ENCODE peak calls at places on chromosome 15, in ten cellular contexts. K is AG10803, G is HCT116, W is bronchial epithelial cell, U is B cell, R is AG04450, D is cardiac fibroblast, T is neural progenitor cell, I is sigmoid colon, A is HFF-Myc. M is an unnamed sample.

GRCh38 chr15:57767526-57767925 is 61.0 kb downstream of the POLR2M start:
- DNase-seq in K (no peak), G (no peak), W (no peak), U (no peak), R (no peak), D (no peak), T (no peak), I (no peak), A (no peak), M (no peak)

GRCh38 chr15:75861750-75862402 is 18.6 kb downstream of the UBE2Q2 start:
- DNase-seq in K (peak; percentile 31), G (no peak), W (no peak), U (no peak), R (no peak), D (peak; percentile 34), T (no peak), I (no peak), A (no peak), M (no peak)

GRCh38 chr15:80996247-80996646 is 4.5 kb upstream of the TLNRD1 start:
- DNase-seq in K (no peak), G (no peak), W (peak; percentile 18), U (no peak), R (no peak), D (peak; percentile 47), T (peak; percentile 34), I (no peak), A (no peak), M (peak; percentile 48)

GRCh38 chr15:46682969-46683791 is 1034.1 kb upstream of the SEMA6D start:
- DNase-seq in K (no peak), G (no peak), W (no peak), U (no peak), R (no peak), D (no peak), T (no peak), I (no peak), A (no peak), M (no peak)

GRCh38 chr15:100596792-100597191 is 5.2 kb downstream of the LINS1 start:
- DNase-seq in K (no peak), G (no peak), W (peak; percentile 83), U (no peak), R (no peak), D (peak; percentile 38), T (no peak), I (no peak), A (no peak), M (peak; percentile 87)

GRCh38 chr15:68635142-68635541 is 56.3 kb downstream of the CORO2B start:
- DNase-seq in K (peak; percentile 63), G (no peak), W (no peak), U (no peak), R (no peak), D (no peak), T (no peak), I (no peak), A (no peak), M (no peak)

GRCh38 chr15:91940466-91941381 is 87.2 kb downstream of the SLCO3A1 start:
- DNase-seq in K (no peak), G (no peak), W (peak; percentile 44), U (no peak), R (no peak), D (no peak), T (no peak), I (no peak), A (no peak), M (peak; percentile 55)

GRCh38 chr15:66292261-66293084 is 895 bp upstream of the DIS3L start:
- DNase-seq in K (no peak), G (no peak), W (no peak), U (no peak), R (no peak), D (no peak), T (no peak), I (no peak), A (no peak), M (no peak)

GRCh38 chr15:62781081-62781497 is 261.5 kb upstream of the TPM1 start:
- DNase-seq in K (no peak), G (no peak), W (no peak), U (no peak), R (no peak), D (peak; percentile 9), T (peak; percentile 28), I (no peak), A (no peak), M (no peak)

GRCh38 chr15:96586901-96587300 is 256.4 kb downstream of the NR2F2 start:
- DNase-seq in K (no peak), G (no peak), W (no peak), U (no peak), R (no peak), D (no peak), T (no peak), I (no peak), A (no peak), M (no peak)

DNA sequence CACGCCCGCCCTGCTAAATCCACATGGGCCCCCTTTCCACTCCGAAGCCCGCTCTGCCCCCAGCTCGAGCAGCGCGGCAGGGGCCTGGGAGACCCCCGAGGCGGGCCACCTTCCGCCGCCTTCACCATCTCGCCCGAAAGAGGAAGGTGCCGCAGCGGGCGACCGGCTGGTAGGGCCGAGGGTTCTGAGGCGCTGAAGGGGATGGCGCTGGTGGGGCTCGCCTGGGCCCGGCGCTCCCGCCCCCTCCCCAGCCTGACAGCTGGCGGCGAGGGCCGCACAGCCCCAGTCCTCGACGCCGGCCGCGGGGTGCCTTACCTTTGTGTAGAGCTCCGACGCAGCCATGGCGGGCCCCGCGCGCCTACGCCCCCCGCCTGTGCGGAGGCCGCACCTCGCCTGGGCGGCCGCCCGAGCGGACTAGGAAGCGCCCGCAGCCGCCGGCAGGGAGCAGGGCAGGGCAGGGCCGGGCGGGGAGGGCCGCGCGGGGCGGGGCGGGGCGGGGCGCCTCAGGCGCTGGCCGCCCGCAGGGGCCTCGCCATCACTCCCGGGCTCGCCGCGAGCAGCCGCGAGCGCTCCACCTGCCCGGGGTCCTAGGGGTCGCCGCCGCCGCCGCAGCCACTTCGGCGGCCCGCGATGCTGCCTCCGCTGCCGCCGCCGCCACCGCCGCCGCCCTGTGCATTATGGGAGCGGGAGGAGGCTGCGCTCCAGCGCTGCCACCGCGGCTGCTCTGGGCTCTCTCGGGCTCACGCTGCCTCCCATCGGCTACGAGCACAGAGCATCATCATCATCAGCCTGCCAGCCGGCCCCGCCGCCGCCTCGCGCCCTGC is at the start of gene MYO5A:
- DNase-seq in K (peak; percentile 73), G (peak; percentile 22), W (peak; percentile 62), U (peak; percentile 82), R (no peak), D (peak; percentile 68), T (peak; percentile 92), I (peak; percentile 84), A (no peak), M (peak; percentile 65)
- TF ChIP-seq CTCF in K (no peak), G (no peak), W (peak; percentile 15), U (no peak), R (no peak), D (no peak), T (no peak), I (no peak), A (no peak), M (no peak)

GRCh38 chr15:34271493-34271892 is 46.7 kb downstream of the EMC4 start:
- DNase-seq in K (peak; percentile 70), G (no peak), W (peak; percentile 84), U (no peak), R (peak; percentile 41), D (peak; percentile 78), T (no peak), I (no peak), A (peak; percentile 1), M (peak; percentile 89)
- TF ChIP-seq CTCF in K (no peak), G (no peak), W (no peak), U (no peak), R (no peak), D (no peak), T (no peak), I (no peak), A (no peak), M (no peak)

DNA sequence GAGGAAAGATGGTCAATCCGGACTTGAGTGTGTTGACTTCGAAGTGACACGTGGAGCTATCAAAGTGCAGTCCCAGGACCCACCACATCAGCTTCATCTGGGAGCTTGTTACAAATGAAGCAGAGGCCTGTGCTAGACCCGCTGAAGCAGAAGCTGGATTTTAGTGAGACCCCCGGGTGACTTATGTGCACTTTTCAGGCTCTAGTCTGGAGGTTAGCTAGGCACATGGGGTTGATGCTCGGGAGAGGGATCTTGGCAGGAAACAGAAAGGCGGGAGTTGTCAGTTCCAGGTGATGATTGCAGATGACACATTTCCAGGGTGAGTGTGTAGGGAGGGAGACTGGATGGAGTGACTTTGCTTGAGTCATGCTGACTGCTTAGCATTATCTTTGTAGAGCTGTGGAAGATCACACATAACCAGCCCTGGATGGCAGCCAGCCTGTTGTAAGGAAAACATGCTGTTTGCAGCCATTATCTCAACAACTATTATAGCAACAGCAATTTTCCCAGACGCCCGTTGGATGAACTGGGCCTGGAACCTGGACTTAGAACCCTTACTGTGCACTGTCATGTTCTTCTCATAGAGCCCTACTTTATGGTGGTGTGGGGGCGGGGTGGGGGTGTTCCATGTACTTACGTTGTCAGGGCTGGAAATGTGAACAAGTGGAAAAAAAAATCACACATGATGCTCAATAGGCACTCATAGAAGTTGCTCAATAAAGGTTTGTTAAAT is 122.4 kb downstream of the THSD4 start:
- DNase-seq in K (peak; percentile 92), G (peak; percentile 69), W (peak; percentile 99), U (no peak), R (peak; percentile 51), D (peak; percentile 98), T (no peak), I (no peak), A (peak; percentile 84), M (peak; percentile 92)
- TF ChIP-seq CTCF in K (no peak), G (no peak), W (no peak), U (no peak), R (no peak), D (no peak), T (no peak), I (no peak), A (no peak), M (no peak)

DNA sequence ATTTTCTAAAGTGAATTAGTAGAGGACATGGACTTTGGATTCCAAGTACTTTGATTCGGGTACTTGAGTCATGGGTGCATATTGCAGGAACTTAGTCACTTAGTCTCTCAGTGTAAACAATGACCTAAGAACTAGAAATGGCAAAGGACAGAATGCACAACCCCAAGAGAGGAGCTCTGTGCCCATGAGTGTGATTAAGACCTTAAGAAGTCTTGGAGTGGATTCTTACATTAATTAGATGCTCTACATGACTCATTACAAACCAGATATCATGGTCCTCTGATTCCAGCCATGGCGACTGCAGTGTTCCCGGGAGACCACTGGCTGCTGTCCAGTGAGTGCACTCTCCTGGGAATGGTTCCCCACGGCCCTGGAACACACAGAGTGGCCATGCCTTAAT is 251.5 kb downstream of the GABRG3 start:
- DNase-seq in K (peak; percentile 84), G (no peak), W (peak; percentile 3), U (no peak), R (no peak), D (peak; percentile 9), T (no peak), I (no peak), A (peak; percentile 0), M (no peak)
- TF ChIP-seq CTCF in K (no peak), G (no peak), W (no peak), U (no peak), R (no peak), D (no peak), T (no peak), I (no peak), A (no peak), M (no peak)

DNA sequence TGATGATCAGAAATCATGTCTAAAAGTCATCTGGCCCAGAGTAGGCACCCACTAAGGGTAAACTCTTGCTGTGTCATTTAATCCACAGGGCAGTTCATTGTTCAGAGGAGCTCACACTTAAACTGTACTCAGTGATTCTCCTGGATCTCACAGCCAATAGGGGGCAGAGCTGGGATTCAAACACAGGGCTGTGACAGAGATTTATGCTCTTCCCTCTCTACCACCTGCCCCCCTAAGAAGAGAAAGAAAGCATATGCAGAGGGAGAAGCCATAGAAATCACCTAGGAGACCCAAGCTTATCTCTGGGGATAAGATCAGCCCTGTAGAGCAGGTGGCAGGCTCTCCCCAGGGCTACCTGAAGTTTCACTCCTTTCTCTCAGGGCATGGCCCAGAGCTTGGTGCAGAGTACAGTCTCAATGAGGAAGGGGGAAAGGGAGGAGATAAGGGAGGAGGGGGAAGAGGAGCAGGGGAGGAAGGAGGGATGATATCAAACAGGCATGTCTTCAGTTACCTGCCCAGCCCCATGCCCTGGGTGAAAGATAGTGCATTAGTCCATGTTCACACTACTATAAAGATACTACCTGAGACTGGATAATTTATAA is 51.8 kb upstream of the ADPGK start:
- DNase-seq in K (no peak), G (peak; percentile 13), W (peak; percentile 28), U (no peak), R (no peak), D (peak; percentile 16), T (peak; percentile 60), I (no peak), A (no peak), M (peak; percentile 25)
- TF ChIP-seq CTCF in K (peak; percentile 40), G (peak; percentile 27), W (peak; percentile 53), U (no peak), R (peak; percentile 6), D (peak; percentile 33), T (peak; percentile 64), I (no peak), A (peak; percentile 38), M (peak; percentile 31)

M was measured in MCF 10A.